ENCODE peak calls at places on chromosomes 5 and 9, in four cellular contexts. H, X, L and B are unnamed samples.

GRCh38 chr5:108661590-108662219 is 86.0 kb upstream of the FER start:
- DNase-seq in H (peak; percentile 47), X (no peak), L (no peak), B (no peak)

GRCh38 chr5:180103487-180103886 is 31.9 kb upstream of the RNF130 start:
- DNase-seq in H (no peak), X (no peak), L (no peak), B (no peak)

GRCh38 chr5:616342-617039 is 4.4 kb downstream of the CEP72 start:
- DNase-seq in H (no peak), X (no peak), L (no peak), B (peak; percentile 31)

GRCh38 chr5:148909766-148910165 is 83.4 kb downstream of the ADRB2 start:
- DNase-seq in H (no peak), X (no peak), L (no peak), B (no peak)

GRCh38 chr9:122767821-122768220 is 20.9 kb upstream of the OR5C1 start:
- DNase-seq in H (no peak), X (no peak), L (no peak), B (no peak)

GRCh38 chr5:71475788-71476384 is 20.4 kb downstream of the BDP1 start:
- DNase-seq in H (peak; percentile 29), X (no peak), L (no peak), B (peak; percentile 64)

GRCh38 chr9:127447416-127448111 is 3.6 kb downstream of the RPL12 start:
- DNase-seq in H (peak; percentile 45), X (no peak), L (no peak), B (peak; percentile 47)

GRCh38 chr5:142324377-142324870 is 397 bp downstream of the SPRY4 start:
- DNase-seq in H (no peak), X (no peak), L (no peak), B (no peak)

GRCh38 chr5:80140496-80140895 is 105.3 kb downstream of the THBS4 start:
- DNase-seq in H (no peak), X (no peak), L (no peak), B (no peak)

GRCh38 chr5:41869150-41869738 is 981 bp downstream of the OXCT1 start:
- DNase-seq in H (peak; percentile 7), X (peak; percentile 44), L (no peak), B (peak; percentile 43)

GRCh38 chr5:39424751-39425524 is at the start of gene DAB2:
- DNase-seq in H (peak; percentile 96), X (peak; percentile 91), L (peak; percentile 68), B (peak; percentile 98)

GRCh38 chr5:79984363-79984762 is 6.7 kb downstream of the MTX3 start:
- DNase-seq in H (no peak), X (no peak), L (no peak), B (no peak)

GRCh38 chr9:88090151-88090581 is 48.1 kb downstream of the SPATA31C2 start:
- DNase-seq in H (peak; percentile 63), X (no peak), L (no peak), B (peak; percentile 89)

GRCh38 chr5:133934822-133935793 is 33.3 kb downstream of the C5orf15 start:
- DNase-seq in H (no peak), X (no peak), L (no peak), B (no peak)

GRCh38 chr5:157130933-157131332 is 11.7 kb downstream of the MED7 start:
- DNase-seq in H (peak; percentile 21), X (no peak), L (no peak), B (peak; percentile 46)

GRCh38 chr9:69999331-69999730 is 44.3 kb upstream of the MAMDC2 start:
- DNase-seq in H (no peak), X (no peak), L (no peak), B (no peak)

GRCh38 chr5:59547731-59548130 is 345.8 kb downstream of the PDE4D start:
- DNase-seq in H (no peak), X (no peak), L (no peak), B (no peak)

GRCh38 chr9:95004452-95005275 is 278.2 kb downstream of the AOPEP start:
- DNase-seq in H (no peak), X (no peak), L (no peak), B (peak; percentile 29)

GRCh38 chr9:128374221-128374675 is 3.1 kb downstream of the URM1 start:
- DNase-seq in H (no peak), X (no peak), L (no peak), B (no peak)

GRCh38 chr9:35322075-35322885 is 160.5 kb downstream of the UNC13B start:
- DNase-seq in H (no peak), X (no peak), L (no peak), B (no peak)

GRCh38 chr5:145178667-145179523 is 656.2 kb downstream of the PRELID2 start:
- DNase-seq in H (no peak), X (no peak), L (no peak), B (peak; percentile 85)

GRCh38 chr9:14316574-14317304 is 2.8 kb upstream of the NFIB start:
- DNase-seq in H (no peak), X (no peak), L (no peak), B (peak; percentile 59)

GRCh38 chr5:117077142-117077541 is 502.5 kb upstream of the SEMA6A start:
- DNase-seq in H (no peak), X (no peak), L (no peak), B (peak; percentile 25)

GRCh38 chr9:69535911-69536310 is 136.3 kb downstream of the APBA1 start:
- DNase-seq in H (peak; percentile 68), X (no peak), L (no peak), B (no peak)

GRCh38 chr5:115639377-115639776 is 13.5 kb upstream of the TMED7 start:
- DNase-seq in H (no peak), X (no peak), L (no peak), B (no peak)

GRCh38 chr5:97735209-97735608 is 552.2 kb upstream of the RIOK2 start:
- DNase-seq in H (peak; percentile 92), X (no peak), L (no peak), B (no peak)

GRCh38 chr9:121954477-121955175 is 138.5 kb downstream of the TTLL11 start:
- DNase-seq in H (peak; percentile 78), X (no peak), L (no peak), B (no peak)

GRCh38 chr9:8365029-8365428 is 565.5 kb upstream of the DMAC1 start:
- DNase-seq in H (peak; percentile 76), X (no peak), L (no peak), B (no peak)

GRCh38 chr5:172414618-172415599 is 39.4 kb downstream of the SH3PXD2B start:
- DNase-seq in H (no peak), X (no peak), L (no peak), B (no peak)

GRCh38 chr9:113573959-113574352 is 110.4 kb downstream of the RGS3 start:
- DNase-seq in H (no peak), X (no peak), L (no peak), B (no peak)

GRCh38 chr9:113573303-113573958 is 109.9 kb downstream of the RGS3 start:
- DNase-seq in H (no peak), X (no peak), L (no peak), B (peak; percentile 49)

GRCh38 chr9:113570749-113571711 is 107.5 kb downstream of the RGS3 start:
- DNase-seq in H (peak; percentile 66), X (no peak), L (no peak), B (no peak)

GRCh38 chr9:113570106-113570505 is 106.6 kb downstream of the RGS3 start:
- DNase-seq in H (no peak), X (no peak), L (no peak), B (no peak)

DNA sequence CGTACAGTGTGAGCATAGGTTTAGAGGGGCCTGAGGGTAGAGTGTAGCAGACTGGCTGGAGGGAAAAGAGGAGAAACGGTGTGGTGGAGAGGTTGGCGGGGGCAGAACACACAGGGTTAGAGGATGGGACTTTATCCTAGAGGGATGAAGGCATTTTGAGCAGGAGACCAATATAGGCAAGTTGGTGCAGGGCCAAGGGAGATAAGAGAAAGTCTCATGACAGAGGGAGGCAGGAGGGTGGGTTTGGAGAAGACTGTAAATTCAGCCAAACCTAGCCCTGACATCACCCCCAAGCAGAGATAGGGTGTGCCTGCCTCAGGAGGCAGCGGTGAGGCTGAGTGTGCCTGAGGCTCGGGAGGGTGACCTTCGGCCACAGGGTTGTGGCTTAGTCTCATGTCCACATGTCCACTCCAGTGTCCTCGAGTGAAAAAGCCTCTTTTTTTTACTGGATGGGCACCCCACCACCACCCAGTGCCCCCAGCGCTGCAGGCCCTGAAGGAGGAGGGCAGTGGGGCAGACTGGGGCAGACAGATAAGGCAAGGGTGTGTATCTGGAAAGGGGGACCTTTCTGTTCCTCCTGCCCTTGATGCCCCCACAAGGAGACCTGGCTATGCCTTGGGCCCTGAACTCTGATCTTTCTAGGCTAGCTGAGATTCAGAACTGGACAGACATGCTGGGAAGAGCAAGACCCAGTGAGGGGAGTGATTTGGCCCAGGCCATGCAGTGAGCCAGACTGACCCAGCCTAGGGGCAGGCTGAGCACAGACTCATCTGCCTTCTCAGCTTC is 108.7 kb downstream of the RGS3 start:
- DNase-seq in H (no peak), X (no peak), L (no peak), B (no peak)
- H2BK120ac ChIP-seq in H (no peak overlapping the region), X (no peak overlapping the region), L (no peak overlapping the region), B (no peak overlapping the region)

GRCh38 chr9:16499866-16500265 is 370.6 kb downstream of the BNC2 start:
- DNase-seq in H (no peak), X (no peak), L (no peak), B (no peak)
- H4K5ac ChIP-seq in H (no peak overlapping the region), X (no peak overlapping the region), L (no peak overlapping the region), B (no peak overlapping the region)

GRCh38 chr9:135404451-135405144 is 75.0 kb upstream of the PPP1R26 start:
- DNase-seq in H (no peak), X (no peak), L (no peak), B (no peak)
- H2AK5ac ChIP-seq in H (no peak overlapping the region), X (no peak overlapping the region), L (no peak overlapping the region), B (no peak overlapping the region)

GRCh38 chr9:109579191-109579948 is 81.3 kb upstream of the PTPN3 start:
- DNase-seq in H (peak; percentile 13), X (no peak), L (no peak), B (no peak)
- H2BK120ac ChIP-seq in H (no peak overlapping the region), X (no peak overlapping the region), L (no peak overlapping the region), B (no peak overlapping the region)